ENCODE peak calls at places on chromosomes 2 and 18, in four cellular contexts. R is astrocyte of the spinal cord, F is transverse colon, V is mesothelial cell of epicardium. J is an unnamed sample.

GRCh38 chr2:130845507-130846085 is 8.9 kb downstream of the ARHGEF4 start:
- DNase-seq in V (no peak), F (no peak), R (no peak), J (no peak)

GRCh38 chr18:34970106-34970505 is 71.1 kb upstream of the MAPRE2 start:
- DNase-seq in R (no peak), V (no peak), F (no peak), J (no peak)

GRCh38 chr2:172196768-172197322 is 94.1 kb upstream of the DLX2 start:
- DNase-seq in F (no peak), V (no peak), R (peak; percentile 79), J (no peak)

GRCh38 chr18:22452226-22452668 is 34.5 kb upstream of the CTAGE1 start:
- DNase-seq in V (no peak), R (no peak), F (no peak), J (no peak)

GRCh38 chr18:22279741-22280452 is 110.5 kb downstream of the GATA6 start:
- DNase-seq in F (no peak), R (peak; percentile 22), V (no peak), J (no peak)

GRCh38 chr2:108193251-108193650 is 46.5 kb upstream of the SULT1C3 start:
- DNase-seq in F (no peak), R (peak; percentile 29), V (no peak), J (no peak)

GRCh38 chr2:75481041-75481836 is 79.5 kb downstream of the EVA1A start:
- DNase-seq in R (peak; percentile 15), V (no peak), F (no peak), J (no peak)

GRCh38 chr2:219087848-219088247 is 27.1 kb upstream of the IHH start:
- DNase-seq in F (no peak), V (no peak), R (no peak), J (no peak)

GRCh38 chr18:44520981-44521672 is 159.6 kb upstream of the SETBP1 start:
- DNase-seq in F (no peak), R (peak; percentile 62), V (no peak), J (no peak)

GRCh38 chr2:239731422-239731821 is 293.7 kb downstream of the NDUFA10 start:
- DNase-seq in F (no peak), V (no peak), R (no peak), J (no peak)

GRCh38 chr2:236673126-236673822 is 103.6 kb downstream of the ACKR3 start:
- DNase-seq in V (no peak), F (no peak), R (no peak), J (no peak)

J was measured in NCI-H1048.